ENCODE peak calls at places on chromosomes 4 and X, in eight cellular contexts. J, I, Z, E, A, L, Q and K are unnamed samples.

GRCh38 chr4:76943129-76943620 is 6.4 kb upstream of the SEPTIN11 start:
- DNase-seq in J (peak), I (no peak), Z (no peak), E (no peak), A (no peak), L (no peak), Q (peak), K (no peak)

GRCh38 chr4:81485310-81485980 is 13.7 kb upstream of the RASGEF1B start:
- DNase-seq in J (no peak), I (no peak), Z (no peak), E (no peak), A (no peak), L (no peak), Q (no peak), K (no peak)

GRCh38 chr4:177117256-177117655 is 192.4 kb upstream of the NEIL3 start:
- DNase-seq in J (no peak), I (no peak), Z (peak), E (no peak), A (no peak), L (no peak), Q (no peak), K (no peak)

GRCh38 chr4:5034206-5034605 is 14.9 kb upstream of the CYTL1 start:
- DNase-seq in J (no peak), I (no peak), Z (no peak), E (no peak), A (no peak), L (no peak), Q (no peak), K (no peak)

GRCh38 chr4:65669981-65670330 is 333 bp downstream of the EPHA5 start:
- DNase-seq in J (no peak), I (no peak), Z (no peak), E (no peak), A (no peak), L (no peak), Q (no peak), K (no peak)

GRCh38 chr4:15117270-15117946 is 115.1 kb downstream of the CPEB2 start:
- DNase-seq in J (no peak), I (no peak), Z (no peak), E (no peak), A (no peak), L (no peak), Q (no peak), K (no peak)

GRCh38 chr4:40662962-40663604 is 33.4 kb upstream of the RBM47 start:
- DNase-seq in J (peak), I (no peak), Z (peak), E (no peak), A (no peak), L (no peak), Q (peak), K (no peak)

GRCh38 chrX:143571521-143571920 is 54.2 kb upstream of the SPANXN3 start:
- DNase-seq in J (no peak), I (no peak), Z (no peak), E (no peak), A (no peak), L (no peak), Q (no peak), K (no peak)

GRCh38 chr4:102196221-102196620 is 149.1 kb downstream of the SLC39A8 start:
- DNase-seq in J (peak), I (no peak), Z (peak), E (no peak), A (no peak), L (no peak), Q (no peak), K (no peak)

GRCh38 chr4:1718095-1718850 is 2.9 kb downstream of the TMEM129 start:
- DNase-seq in J (no peak), I (no peak), Z (peak), E (no peak), A (no peak), L (no peak), Q (no peak), K (no peak)

GRCh38 chr4:55347610-55348228 is 1.7 kb downstream of the SRD5A3 start:
- DNase-seq in J (no peak), I (no peak), Z (peak), E (no peak), A (no peak), L (no peak), Q (no peak), K (no peak)

GRCh38 chr4:8727546-8728510 is 135.3 kb downstream of the CPZ start:
- DNase-seq in J (no peak), I (no peak), Z (no peak), E (no peak), A (no peak), L (no peak), Q (no peak), K (no peak)

GRCh38 chr4:103915224-103915869 is 195.6 kb upstream of the TACR3 start:
- DNase-seq in J (peak), I (no peak), Z (peak), E (no peak), A (peak), L (no peak), Q (no peak), K (no peak)

GRCh38 chr4:44632089-44632488 is 19.3 kb downstream of the YIPF7 start:
- DNase-seq in J (no peak), I (no peak), Z (no peak), E (no peak), A (no peak), L (no peak), Q (no peak), K (no peak)

GRCh38 chrX:8692886-8693285 is 39.1 kb downstream of the ANOS1 start:
- DNase-seq in J (peak), I (no peak), Z (no peak), E (no peak), A (no peak), L (no peak), Q (no peak), K (no peak)

GRCh38 chr4:83771113-83771705 is 235.3 kb downstream of the GPAT3 start:
- DNase-seq in J (peak), I (no peak), Z (peak), E (no peak), A (peak), L (no peak), Q (peak), K (peak)

GRCh38 chr4:13445841-13446790 is 38.0 kb downstream of the RAB28 start:
- DNase-seq in J (no peak), I (no peak), Z (no peak), E (no peak), A (no peak), L (no peak), Q (no peak), K (peak)

GRCh38 chrX:30888526-30889146 is 418 bp downstream of the TAB3 start:
- DNase-seq in J (peak), I (no peak), Z (peak), E (peak), A (peak), L (no peak), Q (no peak), K (no peak)

GRCh38 chrX:63719633-63720032 is 65.4 kb downstream of the ARHGEF9 start:
- DNase-seq in J (no peak), I (no peak), Z (no peak), E (no peak), A (no peak), L (no peak), Q (no peak), K (no peak)

GRCh38 chr4:145736241-145736831 is 56.4 kb downstream of the C4orf51 start:
- DNase-seq in J (no peak), I (no peak), Z (peak), E (no peak), A (no peak), L (no peak), Q (no peak), K (no peak)

GRCh38 chrX:12137982-12138365 is 299 bp upstream of the FRMPD4 start:
- DNase-seq in J (peak), I (no peak), Z (peak), E (no peak), A (no peak), L (no peak), Q (no peak), K (peak)

GRCh38 chrX:46953597-46953996 is 41.4 kb downstream of the JADE3 start:
- DNase-seq in J (peak), I (no peak), Z (peak), E (no peak), A (no peak), L (no peak), Q (no peak), K (no peak)

GRCh38 chrX:39162322-39162721 is 361.1 kb downstream of the MID1IP1 start:
- DNase-seq in J (no peak), I (peak), Z (peak), E (peak), A (no peak), L (no peak), Q (no peak), K (peak)

GRCh38 chr4:113064244-113064643 is 14.8 kb downstream of the ANK2 start:
- DNase-seq in J (no peak), I (no peak), Z (peak), E (no peak), A (no peak), L (no peak), Q (no peak), K (no peak)

GRCh38 chr4:52588771-52589591 is 70.1 kb downstream of the USP46 start:
- DNase-seq in J (peak), I (no peak), Z (no peak), E (peak), A (no peak), L (no peak), Q (peak), K (no peak)

GRCh38 chr4:182938213-182938645 is 21.0 kb upstream of the DCTD start:
- DNase-seq in J (peak), I (peak), Z (peak), E (peak), A (peak), L (no peak), Q (no peak), K (peak)

GRCh38 chrX:17732138-17732783 is 5.0 kb upstream of the SCML1 start:
- DNase-seq in J (peak), I (no peak), Z (no peak), E (no peak), A (no peak), L (no peak), Q (peak), K (no peak)

GRCh38 chrX:150508018-150508417 is 60.4 kb upstream of the MTM1 start:
- DNase-seq in J (no peak), I (no peak), Z (no peak), E (no peak), A (no peak), L (no peak), Q (no peak), K (no peak)

GRCh38 chr4:98468744-98469143 is 189.7 kb downstream of the TSPAN5 start:
- DNase-seq in J (peak), I (no peak), Z (no peak), E (no peak), A (no peak), L (no peak), Q (no peak), K (peak)

GRCh38 chrX:138711399-138712347 is at the start of gene FGF13:
- DNase-seq in J (peak), I (no peak), Z (peak), E (no peak), A (peak), L (peak), Q (no peak), K (peak)

GRCh38 chr4:64158648-64159326 is 250.5 kb downstream of the TECRL start:
- DNase-seq in J (peak), I (no peak), Z (peak), E (no peak), A (peak), L (no peak), Q (no peak), K (peak)